ENCODE peak calls at places on chromosomes 13 and 19, in nine cellular contexts. One of them, this sample, is unnamed.

GRCh38 chr13:26503826-26504594 is 53.5 kb upstream of the WASF3 start:
- DNase-seq in Peyer's patch: no peak
- DNase-seq in mesothelial cell of epicardium: no peak
- DNase-seq in caudate nucleus: no peak
- DNase-seq in GM23338: no peak
- DNase-seq in RCC 7860: no peak
- DNase-seq in esophagus squamous epithelium: no peak
- DNase-seq in stimulated activated CD4-positive, alpha-beta T cell treated with anti-CD3 and anti-CD28 coated beads, Interleukin-15, amount 100 ng/mL, for 1 hour: no peak
- DNase-seq in activated T-cell treated with anti-CD3 and anti-CD28 coated beads, Interleukin-2, amount 50 U/mL, for 72 hours: no peak
- DNase-seq in this sample: no peak

GRCh38 chr19:45615795-45616708 is 14.0 kb upstream of the GPR4 start:
- DNase-seq in caudate nucleus: no peak
- DNase-seq in esophagus squamous epithelium: no peak
- DNase-seq in Peyer's patch: peak
- DNase-seq in GM23338: peak
- DNase-seq in RCC 7860: peak
- DNase-seq in mesothelial cell of epicardium: peak
- DNase-seq in stimulated activated CD4-positive, alpha-beta T cell treated with anti-CD3 and anti-CD28 coated beads, Interleukin-15, amount 100 ng/mL, for 1 hour: peak
- DNase-seq in activated T-cell treated with anti-CD3 and anti-CD28 coated beads, Interleukin-2, amount 50 U/mL, for 72 hours: peak
- DNase-seq in this sample: peak

GRCh38 chr13:45995245-45995644 is 57.3 kb downstream of the ZC3H13 start:
- DNase-seq in RCC 7860: no peak
- DNase-seq in activated T-cell treated with anti-CD3 and anti-CD28 coated beads, Interleukin-2, amount 50 U/mL, for 72 hours: no peak
- DNase-seq in caudate nucleus: no peak
- DNase-seq in mesothelial cell of epicardium: no peak
- DNase-seq in GM23338: no peak
- DNase-seq in esophagus squamous epithelium: no peak
- DNase-seq in Peyer's patch: no peak
- DNase-seq in stimulated activated CD4-positive, alpha-beta T cell treated with anti-CD3 and anti-CD28 coated beads, Interleukin-15, amount 100 ng/mL, for 1 hour: no peak
- DNase-seq in this sample: no peak

GRCh38 chr19:13267889-13268288 is 117.7 kb downstream of the IER2 start:
- DNase-seq in caudate nucleus: no peak
- DNase-seq in RCC 7860: no peak
- DNase-seq in GM23338: no peak
- DNase-seq in stimulated activated CD4-positive, alpha-beta T cell treated with anti-CD3 and anti-CD28 coated beads, Interleukin-15, amount 100 ng/mL, for 1 hour: no peak
- DNase-seq in mesothelial cell of epicardium: no peak
- DNase-seq in Peyer's patch: no peak
- DNase-seq in esophagus squamous epithelium: no peak
- DNase-seq in activated T-cell treated with anti-CD3 and anti-CD28 coated beads, Interleukin-2, amount 50 U/mL, for 72 hours: no peak
- DNase-seq in this sample: no peak

GRCh38 chr19:38658462-38659306 is 11.2 kb downstream of the ACTN4 start:
- DNase-seq in RCC 7860: peak
- DNase-seq in mesothelial cell of epicardium: no peak
- DNase-seq in activated T-cell treated with anti-CD3 and anti-CD28 coated beads, Interleukin-2, amount 50 U/mL, for 72 hours: no peak
- DNase-seq in Peyer's patch: no peak
- DNase-seq in stimulated activated CD4-positive, alpha-beta T cell treated with anti-CD3 and anti-CD28 coated beads, Interleukin-15, amount 100 ng/mL, for 1 hour: no peak
- DNase-seq in caudate nucleus: no peak
- DNase-seq in esophagus squamous epithelium: no peak
- DNase-seq in GM23338: no peak
- DNase-seq in this sample: no peak

GRCh38 chr13:68727788-68728187 is 1379.8 kb upstream of the ATXN8OS start:
- DNase-seq in esophagus squamous epithelium: no peak
- DNase-seq in mesothelial cell of epicardium: no peak
- DNase-seq in RCC 7860: no peak
- DNase-seq in caudate nucleus: no peak
- DNase-seq in stimulated activated CD4-positive, alpha-beta T cell treated with anti-CD3 and anti-CD28 coated beads, Interleukin-15, amount 100 ng/mL, for 1 hour: no peak
- DNase-seq in activated T-cell treated with anti-CD3 and anti-CD28 coated beads, Interleukin-2, amount 50 U/mL, for 72 hours: no peak
- DNase-seq in Peyer's patch: no peak
- DNase-seq in GM23338: no peak
- DNase-seq in this sample: no peak

GRCh38 chr13:34412295-34412694 is 529.8 kb upstream of the NBEA start:
- DNase-seq in esophagus squamous epithelium: no peak
- DNase-seq in GM23338: no peak
- DNase-seq in activated T-cell treated with anti-CD3 and anti-CD28 coated beads, Interleukin-2, amount 50 U/mL, for 72 hours: no peak
- DNase-seq in stimulated activated CD4-positive, alpha-beta T cell treated with anti-CD3 and anti-CD28 coated beads, Interleukin-15, amount 100 ng/mL, for 1 hour: no peak
- DNase-seq in mesothelial cell of epicardium: no peak
- DNase-seq in caudate nucleus: no peak
- DNase-seq in RCC 7860: no peak
- DNase-seq in Peyer's patch: no peak
- DNase-seq in this sample: no peak

GRCh38 chr13:111531505-111531904 is 211.1 kb downstream of the TEX29 start:
- DNase-seq in mesothelial cell of epicardium: no peak
- DNase-seq in caudate nucleus: no peak
- DNase-seq in GM23338: no peak
- DNase-seq in RCC 7860: no peak
- DNase-seq in esophagus squamous epithelium: no peak
- DNase-seq in Peyer's patch: no peak
- DNase-seq in activated T-cell treated with anti-CD3 and anti-CD28 coated beads, Interleukin-2, amount 50 U/mL, for 72 hours: no peak
- DNase-seq in stimulated activated CD4-positive, alpha-beta T cell treated with anti-CD3 and anti-CD28 coated beads, Interleukin-15, amount 100 ng/mL, for 1 hour: no peak
- DNase-seq in this sample: no peak

GRCh38 chr19:4456566-4456842 is 1.1 kb downstream of the UBXN6 start:
- DNase-seq in GM23338: no peak
- DNase-seq in RCC 7860: peak
- DNase-seq in mesothelial cell of epicardium: no peak
- DNase-seq in Peyer's patch: no peak
- DNase-seq in activated T-cell treated with anti-CD3 and anti-CD28 coated beads, Interleukin-2, amount 50 U/mL, for 72 hours: no peak
- DNase-seq in esophagus squamous epithelium: no peak
- DNase-seq in stimulated activated CD4-positive, alpha-beta T cell treated with anti-CD3 and anti-CD28 coated beads, Interleukin-15, amount 100 ng/mL, for 1 hour: no peak
- DNase-seq in caudate nucleus: no peak
- DNase-seq in this sample: no peak

GRCh38 chr19:19504754-19505668 is 10.3 kb downstream of the TSSK6 start:
- DNase-seq in RCC 7860: no peak
- DNase-seq in stimulated activated CD4-positive, alpha-beta T cell treated with anti-CD3 and anti-CD28 coated beads, Interleukin-15, amount 100 ng/mL, for 1 hour: no peak
- DNase-seq in mesothelial cell of epicardium: no peak
- DNase-seq in caudate nucleus: no peak
- DNase-seq in Peyer's patch: no peak
- DNase-seq in activated T-cell treated with anti-CD3 and anti-CD28 coated beads, Interleukin-2, amount 50 U/mL, for 72 hours: no peak
- DNase-seq in esophagus squamous epithelium: no peak
- DNase-seq in GM23338: no peak
- DNase-seq in this sample: no peak

GRCh38 chr13:33927315-33927714 is 109.4 kb downstream of the RFC3 start:
- DNase-seq in GM23338: no peak
- DNase-seq in activated T-cell treated with anti-CD3 and anti-CD28 coated beads, Interleukin-2, amount 50 U/mL, for 72 hours: no peak
- DNase-seq in esophagus squamous epithelium: no peak
- DNase-seq in caudate nucleus: no peak
- DNase-seq in mesothelial cell of epicardium: no peak
- DNase-seq in Peyer's patch: no peak
- DNase-seq in RCC 7860: no peak
- DNase-seq in stimulated activated CD4-positive, alpha-beta T cell treated with anti-CD3 and anti-CD28 coated beads, Interleukin-15, amount 100 ng/mL, for 1 hour: no peak
- DNase-seq in this sample: no peak